ENCODE peak calls at places on chromosomes 6 and 20, in six cellular contexts. A is H54; C is WERI-Rb-1; L is IMR-90; N is left cardiac atrium; U is stimulated activated CD4-positive, alpha-beta T cell treated with anti-CD3 and anti-CD28 coated beads, Interleukin-12 subunit alpha, Interleukin-12 subunit beta, amount 100 ng/mL, for 24 hours. J is an unnamed sample.

GRCh38 chr20:10504893-10505292 is 69.8 kb downstream of the SLX4IP start:
- DNase-seq in A (no peak), C (no peak), L (peak), N (no peak), U (no peak), J (no peak)

GRCh38 chr6:24394777-24395437 is 7.8 kb upstream of the MRS2 start:
- DNase-seq in A (peak), C (no peak), L (peak), N (no peak), U (no peak), J (no peak)

GRCh38 chr6:25954756-25955155 is 7.8 kb upstream of the TRIM38 start:
- DNase-seq in A (no peak), C (no peak), L (no peak), N (no peak), U (no peak), J (no peak)

GRCh38 chr6:74320076-74320475 is 624.1 kb downstream of the CD109 start:
- DNase-seq in A (no peak), C (no peak), L (no peak), N (no peak), U (no peak), J (no peak)

GRCh38 chr20:6533828-6534388 is 233.6 kb upstream of the BMP2 start:
- DNase-seq in A (no peak), C (no peak), L (peak), N (no peak), U (no peak), J (no peak)

GRCh38 chr20:58980711-58981563 is at the start of gene NELFCD:
- DNase-seq in A (peak), C (peak), L (peak), N (peak), U (peak), J (peak)

GRCh38 chr6:165658395-165659058 is 4.5 kb downstream of the PDE10A start:
- DNase-seq in A (no peak), C (no peak), L (no peak), N (no peak), U (no peak), J (no peak)

GRCh38 chr20:49457444-49457843 is 25.0 kb downstream of the KCNB1 start:
- DNase-seq in A (no peak), C (no peak), L (no peak), N (no peak), U (no peak), J (no peak)

GRCh38 chr6:158285321-158285960 is 26.8 kb upstream of the TULP4 start:
- DNase-seq in A (no peak), C (no peak), L (peak), N (no peak), U (no peak), J (no peak)

GRCh38 chr6:13500264-13500663 is 12.9 kb upstream of the GFOD1 start:
- DNase-seq in A (peak), C (no peak), L (no peak), N (no peak), U (no peak), J (no peak)

GRCh38 chr20:45964024-45964423 is 8.0 kb downstream of the ZNF335 start:
- DNase-seq in A (no peak), C (no peak), L (no peak), N (no peak), U (no peak), J (no peak)

GRCh38 chr20:258963-259362 is 1.4 kb downstream of the DEFB132 start:
- DNase-seq in A (no peak), C (peak), L (peak), N (no peak), U (no peak), J (no peak)

GRCh38 chr6:40477246-40478126 is 109.7 kb downstream of the LRFN2 start:
- DNase-seq in A (no peak), C (peak), L (no peak), N (no peak), U (no peak), J (peak)

GRCh38 chr20:11958852-11959251 is 41.2 kb downstream of the BTBD3 start:
- DNase-seq in A (no peak), C (no peak), L (no peak), N (no peak), U (no peak), J (no peak)

GRCh38 chr6:135850882-135851281 is 619 bp upstream of the PDE7B start:
- DNase-seq in A (no peak), C (no peak), L (no peak), N (no peak), U (no peak), J (no peak)

GRCh38 chr6:112231609-112232060 is 22.7 kb downstream of the LAMA4 start:
- DNase-seq in A (no peak), C (no peak), L (peak), N (no peak), U (no peak), J (no peak)

GRCh38 chr6:6003334-6004146 is 3.2 kb downstream of the NRN1 start:
- DNase-seq in A (no peak), C (peak), L (no peak), N (peak), U (peak), J (peak)

GRCh38 chr6:93749191-93749590 is 329.8 kb upstream of the EPHA7 start:
- DNase-seq in A (no peak), C (no peak), L (no peak), N (no peak), U (no peak), J (no peak)

GRCh38 chr20:10110151-10110550 is 75.4 kb downstream of the ANKEF1 start:
- DNase-seq in A (peak), C (no peak), L (peak), N (no peak), U (no peak), J (no peak)

GRCh38 chr20:60060593-60060992 is 102.4 kb downstream of the CDH26 start:
- DNase-seq in A (no peak), C (no peak), L (no peak), N (no peak), U (no peak), J (no peak)

GRCh38 chr6:11919771-11920440 is 92.2 kb upstream of the HIVEP1 start:
- DNase-seq in A (no peak), C (no peak), L (no peak), N (no peak), U (no peak), J (no peak)

GRCh38 chr6:157615411-157615763 is 207.7 kb upstream of the SNX9 start:
- DNase-seq in A (no peak), C (peak), L (no peak), N (no peak), U (no peak), J (no peak)

GRCh38 chr6:166999145-166999844 is at the start of gene CEP43:
- DNase-seq in A (peak), C (peak), L (peak), N (peak), U (peak), J (peak)

GRCh38 chr6:54609986-54610385 is 236.6 kb upstream of the FAM83B start:
- DNase-seq in A (no peak), C (no peak), L (no peak), N (no peak), U (no peak), J (no peak)

GRCh38 chr6:91678679-91679078 is 1091.8 kb upstream of the MAP3K7 start:
- DNase-seq in A (no peak), C (peak), L (no peak), N (no peak), U (no peak), J (no peak)

GRCh38 chr6:144064831-144065668 is 30.3 kb downstream of the SF3B5 start:
- DNase-seq in A (no peak), C (peak), L (no peak), N (no peak), U (peak), J (no peak)

GRCh38 chr20:56200456-56200855 is 48.1 kb upstream of the MC3R start:
- DNase-seq in A (peak), C (no peak), L (no peak), N (no peak), U (no peak), J (no peak)

GRCh38 chr20:22475662-22476061 is 108.7 kb downstream of the FOXA2 start:
- DNase-seq in A (no peak), C (no peak), L (no peak), N (no peak), U (no peak), J (no peak)

GRCh38 chr20:64188682-64189529 is 24.7 kb downstream of the MYT1 start:
- DNase-seq in A (no peak), C (peak), L (peak), N (no peak), U (no peak), J (no peak)

GRCh38 chr6:120826253-120826652 is 508.0 kb downstream of the TBC1D32 start:
- DNase-seq in A (no peak), C (peak), L (no peak), N (peak), U (no peak), J (no peak)

GRCh38 chr6:40803897-40804702 is 216.9 kb upstream of the LRFN2 start:
- DNase-seq in A (no peak), C (no peak), L (no peak), N (no peak), U (no peak), J (no peak)

GRCh38 chr6:69894578-69895347 is 28.4 kb downstream of the COL19A1 start:
- DNase-seq in A (no peak), C (no peak), L (peak), N (no peak), U (no peak), J (no peak)

GRCh38 chr20:57658447-57659130 is 38.4 kb upstream of the ZBP1 start:
- DNase-seq in A (no peak), C (peak), L (no peak), N (no peak), U (no peak), J (no peak)

GRCh38 chr20:63172726-63173125 is 43.2 kb downstream of the YTHDF1 start:
- DNase-seq in A (no peak), C (peak), L (no peak), N (no peak), U (no peak), J (peak)

GRCh38 chr6:76790881-76791280 is 672.4 kb downstream of the HTR1B start:
- DNase-seq in A (no peak), C (no peak), L (no peak), N (no peak), U (no peak), J (no peak)

J was measured in NCI-H1930.